ENCODE peak calls at places on chromosomes 12 and 14, in ten cellular contexts. I, A, F, E, X, Y, T, V, B and Q are unnamed samples.

GRCh38 chr12:107377596-107378385 is 284.4 kb upstream of the CRY1 start:
- DNase-seq in I (no peak), A (no peak), F (no peak), E (no peak), X (no peak), Y (no peak), T (peak), V (peak), B (no peak), Q (no peak)

GRCh38 chr12:105228494-105228893 is 7.5 kb downstream of the APPL2 start:
- DNase-seq in I (no peak), A (no peak), F (no peak), E (no peak), X (no peak), Y (no peak), T (peak), V (peak), B (no peak), Q (peak)

GRCh38 chr12:49146406-49146805 is 15.2 kb upstream of the TUBA1B start:
- DNase-seq in I (no peak), A (no peak), F (no peak), E (no peak), X (no peak), Y (no peak), T (peak), V (no peak), B (no peak), Q (no peak)

GRCh38 chr12:41242613-41243012 is 54.5 kb downstream of the PDZRN4 start:
- DNase-seq in I (no peak), A (peak), F (no peak), E (no peak), X (no peak), Y (no peak), T (no peak), V (no peak), B (no peak), Q (no peak)

GRCh38 chr14:85530626-85531025 is 682 bp downstream of the FLRT2 start:
- DNase-seq in I (no peak), A (no peak), F (no peak), E (no peak), X (no peak), Y (no peak), T (no peak), V (no peak), B (no peak), Q (no peak)

GRCh38 chr12:112196476-112196875 is 71.1 kb downstream of the TRAFD1 start:
- DNase-seq in I (no peak), A (no peak), F (no peak), E (no peak), X (no peak), Y (no peak), T (no peak), V (no peak), B (no peak), Q (no peak)

GRCh38 chr12:125296701-125297100 is 231.5 kb downstream of the AACS start:
- DNase-seq in I (no peak), A (no peak), F (no peak), E (no peak), X (no peak), Y (no peak), T (no peak), V (no peak), B (no peak), Q (no peak)

GRCh38 chr12:51246254-51246853 is 7.7 kb downstream of the DAZAP2 start:
- DNase-seq in I (peak), A (peak), F (no peak), E (no peak), X (no peak), Y (peak), T (peak), V (peak), B (no peak), Q (peak)

GRCh38 chr12:123421314-123421713 is 15.2 kb downstream of the RILPL2 start:
- DNase-seq in I (no peak), A (no peak), F (no peak), E (no peak), X (no peak), Y (no peak), T (no peak), V (no peak), B (no peak), Q (no peak)

GRCh38 chr12:1836854-1837411 is 16.6 kb downstream of the LRTM2 start:
- DNase-seq in I (no peak), A (no peak), F (no peak), E (no peak), X (peak), Y (no peak), T (no peak), V (no peak), B (no peak), Q (no peak)

GRCh38 chr14:93150227-93151206 is 34.2 kb downstream of the MOAP1 start:
- DNase-seq in I (no peak), A (no peak), F (no peak), E (no peak), X (no peak), Y (peak), T (no peak), V (no peak), B (peak), Q (no peak)

GRCh38 chr12:43882578-43883178 is 46.8 kb downstream of the TMEM117 start:
- DNase-seq in I (no peak), A (peak), F (no peak), E (no peak), X (no peak), Y (peak), T (peak), V (peak), B (no peak), Q (peak)

GRCh38 chr12:112374166-112374740 is 8.0 kb downstream of the HECTD4 start:
- DNase-seq in I (no peak), A (no peak), F (no peak), E (no peak), X (no peak), Y (no peak), T (no peak), V (no peak), B (no peak), Q (no peak)

DNA sequence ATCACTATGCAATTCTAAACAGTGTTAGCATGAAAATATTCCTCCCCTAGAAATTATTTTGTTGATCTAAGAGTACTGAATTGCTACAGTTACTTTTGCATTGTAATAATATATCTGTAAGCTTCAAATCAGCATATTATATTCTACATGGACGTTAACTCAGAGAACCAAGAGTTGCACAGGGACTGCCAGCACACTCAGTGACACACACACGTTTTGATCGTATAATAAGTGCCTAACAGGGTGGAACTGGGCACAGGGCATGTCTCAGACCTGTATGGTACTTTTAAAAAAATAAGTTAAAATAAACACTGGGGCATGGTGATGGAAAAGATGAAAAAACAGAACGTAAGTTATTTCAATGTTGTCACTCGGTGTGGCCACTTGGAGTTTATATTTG is 451.6 kb downstream of the RGS6 start:
- DNase-seq in I (no peak), A (no peak), F (no peak), E (no peak), X (no peak), Y (no peak), T (no peak), V (no peak), B (no peak), Q (no peak)
- TF ChIP-seq CTCF in I (no peak), A (no peak), F (no peak), E (no peak), X (no peak), Y (no peak), T (no peak), V (no peak), B (no peak), Q (no peak)

GRCh38 chr14:105485720-105486332 is 860 bp upstream of the CRIP1 start:
- DNase-seq in I (peak), A (no peak), F (no peak), E (no peak), X (no peak), Y (no peak), T (no peak), V (no peak), B (peak), Q (no peak)

GRCh38 chr14:105486333-105486973 is at the start of gene CRIP1:
- DNase-seq in I (peak), A (no peak), F (no peak), E (no peak), X (no peak), Y (no peak), T (no peak), V (no peak), B (peak), Q (no peak)

GRCh38 chr14:105487449-105487985 is 831 bp downstream of the CRIP1 start:
- DNase-seq in I (peak), A (no peak), F (no peak), E (no peak), X (no peak), Y (peak), T (no peak), V (no peak), B (no peak), Q (no peak)

GRCh38 chr14:105487986-105488777 is 1.5 kb downstream of the CRIP1 start:
- DNase-seq in I (no peak), A (no peak), F (no peak), E (no peak), X (no peak), Y (peak), T (no peak), V (no peak), B (peak), Q (no peak)

DNA sequence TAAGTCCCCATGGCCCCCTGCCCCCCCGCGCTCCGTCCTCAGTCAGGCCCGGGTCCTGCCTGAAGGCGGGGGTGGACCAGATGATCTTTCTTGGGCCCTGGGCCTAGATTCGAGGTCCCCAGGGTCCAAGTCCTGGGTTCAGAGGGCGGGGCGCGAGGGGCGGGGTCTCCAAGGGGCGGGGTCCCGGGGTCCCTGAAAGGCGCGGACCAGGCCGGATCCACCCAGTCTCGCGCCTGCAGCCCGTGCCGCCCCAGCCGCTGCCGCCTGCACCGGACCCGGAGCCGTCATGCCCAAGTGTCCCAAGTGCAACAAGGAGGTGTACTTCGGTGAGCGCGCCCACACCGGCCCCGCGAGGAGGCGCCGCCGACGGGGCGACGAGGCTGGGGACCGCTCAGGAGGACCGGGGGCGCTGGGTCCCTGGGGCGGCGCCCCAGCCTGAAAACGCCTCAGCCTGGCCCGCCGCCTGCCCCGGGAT is 325 bp downstream of the CRIP1 start:
- DNase-seq in I (peak), A (no peak), F (no peak), E (no peak), X (no peak), Y (peak), T (no peak), V (no peak), B (no peak), Q (no peak)
- H3K4me3 ChIP-seq in I (peak), A (peak), F (peak), E (no peak), X (peak), Y (peak), T (peak), V (peak), B (peak), Q (peak)

GRCh38 chr14:66568220-66568619 is 60.3 kb downstream of the GPHN start:
- DNase-seq in I (no peak), A (no peak), F (no peak), E (no peak), X (no peak), Y (no peak), T (peak), V (peak), B (no peak), Q (no peak)
- TF ChIP-seq CTCF in I (peak), A (no peak), F (no peak), E (no peak), X (peak), Y (no peak), T (no peak), V (no peak), B (no peak), Q (no peak)

GRCh38 chr12:68745904-68746571 is at the start of gene SLC35E3:
- DNase-seq in I (peak), A (peak), F (peak), E (peak), X (peak), Y (peak), T (peak), V (peak), B (peak), Q (peak)

GRCh38 chr12:68749443-68749842 is 3.5 kb downstream of the SLC35E3 start:
- DNase-seq in I (no peak), A (peak), F (no peak), E (no peak), X (no peak), Y (no peak), T (no peak), V (no peak), B (no peak), Q (no peak)

GRCh38 chr12:68746572-68747180 is 700 bp downstream of the SLC35E3 start:
- DNase-seq in I (peak), A (peak), F (peak), E (no peak), X (no peak), Y (peak), T (peak), V (peak), B (peak), Q (peak)

GRCh38 chr12:68749861-68750260 is 3.9 kb downstream of the SLC35E3 start:
- DNase-seq in I (no peak), A (no peak), F (no peak), E (no peak), X (no peak), Y (no peak), T (no peak), V (no peak), B (no peak), Q (no peak)

GRCh38 chr12:68750506-68750905 is 4.5 kb downstream of the SLC35E3 start:
- DNase-seq in I (no peak), A (peak), F (no peak), E (no peak), X (no peak), Y (no peak), T (no peak), V (no peak), B (no peak), Q (no peak)
- H3K4me3 ChIP-seq in I (no peak), A (no peak), F (no peak), E (no peak), X (no peak), Y (no peak), T (no peak), V (no peak), B (no peak), Q (no peak)

GRCh38 chr12:132506730-132507538 is 17.0 kb downstream of the FBRSL1 start:
- DNase-seq in I (peak), A (no peak), F (peak), E (peak), X (no peak), Y (peak), T (peak), V (peak), B (peak), Q (peak)

GRCh38 chr12:132508860-132509732 is 19.1 kb downstream of the FBRSL1 start:
- DNase-seq in I (no peak), A (no peak), F (no peak), E (no peak), X (no peak), Y (no peak), T (no peak), V (no peak), B (no peak), Q (no peak)

GRCh38 chr12:132506328-132506727 is 16.4 kb downstream of the FBRSL1 start:
- DNase-seq in I (no peak), A (no peak), F (no peak), E (no peak), X (no peak), Y (no peak), T (peak), V (no peak), B (no peak), Q (no peak)

GRCh38 chr12:132508248-132508740 is 18.3 kb downstream of the FBRSL1 start:
- DNase-seq in I (no peak), A (no peak), F (no peak), E (no peak), X (no peak), Y (no peak), T (no peak), V (no peak), B (no peak), Q (no peak)

DNA sequence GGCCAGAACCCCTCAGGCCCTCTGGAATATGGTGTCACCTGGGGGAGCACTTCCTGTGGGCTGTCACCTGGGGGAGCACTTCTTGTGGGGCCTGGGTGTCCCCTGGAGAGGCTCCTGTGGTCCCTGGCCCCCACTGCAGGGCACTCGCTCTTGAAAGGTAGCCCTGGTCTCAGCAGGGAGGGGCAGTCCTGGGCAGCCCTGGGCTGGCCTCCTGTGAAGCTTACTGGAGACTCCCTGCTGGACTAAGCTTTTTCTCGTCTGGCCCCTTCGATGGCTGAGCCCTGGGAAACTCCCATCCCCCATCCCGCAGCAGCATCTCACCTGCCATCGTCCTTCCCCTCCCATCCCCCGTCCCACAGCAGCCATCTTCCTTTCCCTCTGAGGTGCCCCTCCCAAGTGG is 17.7 kb downstream of the FBRSL1 start:
- DNase-seq in I (no peak), A (no peak), F (no peak), E (no peak), X (no peak), Y (no peak), T (no peak), V (no peak), B (no peak), Q (no peak)
- TF ChIP-seq CTCF in I (no peak), A (peak), F (no peak), E (peak), X (no peak), Y (no peak), T (no peak), V (no peak), B (no peak), Q (peak)

GRCh38 chr12:45075575-45076282 is 24.8 kb upstream of the DBX2 start:
- DNase-seq in I (no peak), A (no peak), F (no peak), E (no peak), X (no peak), Y (no peak), T (no peak), V (no peak), B (no peak), Q (no peak)

GRCh38 chr12:45077259-45077658 is 26.4 kb upstream of the DBX2 start:
- DNase-seq in I (no peak), A (no peak), F (no peak), E (no peak), X (no peak), Y (no peak), T (no peak), V (no peak), B (no peak), Q (no peak)

GRCh38 chr12:45076417-45077031 is 25.6 kb upstream of the DBX2 start:
- DNase-seq in I (no peak), A (no peak), F (no peak), E (no peak), X (no peak), Y (no peak), T (no peak), V (no peak), B (no peak), Q (no peak)
- H3K4me3 ChIP-seq in I (no peak), A (no peak), F (no peak), E (no peak), X (no peak), Y (no peak), T (no peak), V (no peak), B (no peak), Q (no peak)

GRCh38 chr12:16385779-16386646 is 38.6 kb downstream of the MGST1 start:
- DNase-seq in I (peak), A (peak), F (no peak), E (peak), X (no peak), Y (peak), T (peak), V (peak), B (no peak), Q (peak)
- TF ChIP-seq CTCF in I (peak), A (peak), F (peak), E (peak), X (no peak), Y (no peak), T (peak), V (peak), B (no peak), Q (peak)